ENCODE peak calls at places on chromosome 12, in ten cellular contexts. S is IMR-90; B is mammary epithelial cell; Y is left ventricle myocardium inferior; P is body of pancreas; L is cardiac muscle cell; C is GM23248; D is CD4-positive, CD25-positive, alpha-beta regulatory T cell; X is aorta; J is CD8-positive, alpha-beta memory T cell. K is an unnamed sample. For H3K27me3, the result is how much of the 10 kb centered on the place peaks cover.

GRCh38 chr12:104090685-104091084 is 26.4 kb downstream of the HCFC2 start:
- DNase-seq in S (no peak), B (no peak), Y (no peak), P (no peak), L (no peak), C (peak), D (no peak), X (no peak), J (no peak), K (no peak)

GRCh38 chr12:57012600-57013465 is 3.5 kb downstream of the TAC3 start:
- DNase-seq in S (no peak), B (no peak), Y (no peak), P (no peak), L (no peak), C (no peak), D (no peak), X (no peak), J (no peak), K (no peak)

GRCh38 chr12:31234053-31234835 is 91.7 kb downstream of the SINHCAF start:
- DNase-seq in S (no peak), B (peak), Y (no peak), P (no peak), L (no peak), C (no peak), D (no peak), X (no peak), J (no peak), K (no peak)

GRCh38 chr12:130354407-130354806 is 16.7 kb downstream of the PIWIL1 start:
- DNase-seq in S (no peak), B (no peak), Y (no peak), P (no peak), L (no peak), C (no peak), D (no peak), X (no peak), J (no peak), K (no peak)

GRCh38 chr12:123094349-123095073 is 56.4 kb downstream of the PITPNM2 start:
- DNase-seq in S (peak), B (peak), Y (no peak), P (no peak), L (peak), C (peak), D (no peak), X (peak), J (no peak), K (peak)

GRCh38 chr12:88142610-88142991 is 494 bp downstream of the TMTC3 start:
- DNase-seq in S (no peak), B (peak), Y (peak), P (peak), L (no peak), C (no peak), D (peak), X (peak), J (peak), K (peak)

GRCh38 chr12:105462841-105463240 is 132.3 kb downstream of the C12orf75 start:
- DNase-seq in S (peak), B (peak), Y (no peak), P (no peak), L (no peak), C (peak), D (no peak), X (no peak), J (no peak), K (no peak)

GRCh38 chr12:69415471-69416275 is 54.5 kb upstream of the FRS2 start:
- DNase-seq in S (peak), B (peak), Y (peak), P (peak), L (peak), C (peak), D (no peak), X (peak), J (no peak), K (no peak)

GRCh38 chr12:104742551-104742961 is 215.5 kb downstream of the SLC41A2 start:
- DNase-seq in S (no peak), B (no peak), Y (no peak), P (no peak), L (no peak), C (no peak), D (no peak), X (no peak), J (no peak), K (no peak)

GRCh38 chr12:78062781-78063180 is 232.1 kb downstream of the NAV3 start:
- DNase-seq in S (peak), B (peak), Y (peak), P (no peak), L (peak), C (peak), D (no peak), X (no peak), J (no peak), K (no peak)

GRCh38 chr12:68521321-68521839 is 89.3 kb upstream of the RAP1B start:
- DNase-seq in S (peak), B (peak), Y (no peak), P (no peak), L (peak), C (peak), D (no peak), X (no peak), J (no peak), K (no peak)

GRCh38 chr12:76460807-76461206 is 98.8 kb downstream of the OSBPL8 start:
- DNase-seq in S (no peak), B (no peak), Y (no peak), P (no peak), L (no peak), C (no peak), D (no peak), X (no peak), J (no peak), K (no peak)

GRCh38 chr12:76457818-76458217 is 101.8 kb downstream of the OSBPL8 start:
- DNase-seq in S (no peak), B (no peak), Y (no peak), P (no peak), L (no peak), C (no peak), D (no peak), X (no peak), J (no peak), K (no peak)

GRCh38 chr12:76451528-76451927 is 103.3 kb upstream of the BBS10 start:
- DNase-seq in S (no peak), B (no peak), Y (no peak), P (no peak), L (no peak), C (no peak), D (no peak), X (no peak), J (no peak), K (peak)

GRCh38 chr12:76455582-76456345 is 103.8 kb downstream of the OSBPL8 start:
- DNase-seq in S (peak), B (peak), Y (no peak), P (no peak), L (peak), C (peak), D (peak), X (no peak), J (no peak), K (no peak)

GRCh38 chr12:76457010-76457409 is 102.6 kb downstream of the OSBPL8 start:
- DNase-seq in S (no peak), B (peak), Y (no peak), P (no peak), L (no peak), C (no peak), D (peak), X (no peak), J (no peak), K (no peak)
- H3K27me3 ChIP-seq in S (under half), B (under half), Y (under half), P (under half), L (under half), C (under half), D (under half), X (under half), J (under half), K (under half)

DNA sequence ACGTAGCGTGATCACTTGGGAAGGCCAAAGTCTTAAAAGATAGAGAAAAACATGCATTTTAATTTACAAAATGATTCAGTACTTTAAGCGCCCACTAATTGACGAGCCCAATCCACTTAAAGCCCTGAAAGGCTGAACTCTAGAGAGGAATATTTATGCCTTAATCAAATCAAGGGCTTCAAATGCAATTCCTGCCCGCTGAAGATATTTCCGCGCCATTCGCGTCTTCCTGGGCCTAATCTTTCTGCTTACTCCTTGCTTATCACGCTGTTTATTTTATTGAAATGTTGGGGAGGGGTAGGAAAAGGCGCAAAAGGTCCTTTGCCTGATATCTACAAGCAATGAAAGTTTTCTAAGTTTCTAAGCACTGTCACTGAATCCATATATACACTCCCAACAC is 4.0 kb downstream of the TBX3 start:
- DNase-seq in S (no peak), B (peak), Y (no peak), P (no peak), L (no peak), C (peak), D (no peak), X (no peak), J (no peak), K (no peak)
- H3K4me3 ChIP-seq in S (peak), B (peak), Y (peak), P (no peak), L (peak), C (peak), D (no peak), X (no peak), J (no peak), K (peak)

GRCh38 chr12:114681149-114681849 is 2.7 kb downstream of the TBX3 start:
- DNase-seq in S (peak), B (peak), Y (no peak), P (no peak), L (peak), C (peak), D (no peak), X (no peak), J (no peak), K (no peak)
- H3K27me3 ChIP-seq in S (under half), B (under half), Y (under half), P (under half), L (under half), C (under half), D (under half), X (under half), J (under half), K (under half)

GRCh38 chr12:15699886-15700285 is 89.3 kb downstream of the EPS8 start:
- DNase-seq in S (no peak), B (no peak), Y (no peak), P (no peak), L (no peak), C (no peak), D (no peak), X (no peak), J (no peak), K (no peak)
- H3K4me3 ChIP-seq in S (no peak), B (no peak), Y (no peak), P (no peak), L (no peak), C (peak), D (no peak), X (no peak), J (no peak), K (no peak)

DNA sequence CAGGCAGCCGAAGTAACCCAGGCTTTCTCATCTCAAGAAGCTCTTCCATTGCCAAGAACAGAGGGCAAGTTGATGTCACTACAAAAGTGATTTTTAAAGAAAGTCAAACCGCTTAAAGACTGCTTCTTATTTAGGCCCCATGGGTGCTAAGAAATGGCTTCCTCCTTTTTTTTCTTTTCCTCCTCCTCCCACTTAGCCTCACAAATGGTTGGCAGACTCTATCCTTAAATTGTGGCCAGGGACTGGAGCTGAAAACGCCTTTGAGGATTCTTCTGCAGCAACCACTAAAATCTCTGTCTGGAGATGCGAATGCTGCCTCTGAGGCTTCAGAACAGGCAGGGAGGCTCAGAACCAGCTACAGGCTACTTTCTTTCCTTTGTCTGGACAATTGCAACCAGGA is 50.1 kb downstream of the MAP1LC3B2 start:
- DNase-seq in S (no peak), B (no peak), Y (no peak), P (no peak), L (no peak), C (peak), D (no peak), X (peak), J (no peak), K (no peak)
- H3K27me3 ChIP-seq in S (under half), B (under half), Y (under half), P (under half), L (under half), C (under half), D (under half), X (under half), J (under half), K (under half)

GRCh38 chr12:108702534-108702933 is 28.8 kb downstream of the CORO1C start:
- DNase-seq in S (no peak), B (no peak), Y (no peak), P (no peak), L (no peak), C (no peak), D (no peak), X (no peak), J (no peak), K (no peak)

GRCh38 chr12:108697905-108698304 is 33.4 kb downstream of the CORO1C start:
- DNase-seq in S (no peak), B (no peak), Y (no peak), P (no peak), L (no peak), C (no peak), D (no peak), X (no peak), J (no peak), K (no peak)

GRCh38 chr12:108699955-108700563 is 31.3 kb downstream of the CORO1C start:
- DNase-seq in S (peak), B (no peak), Y (no peak), P (no peak), L (no peak), C (peak), D (no peak), X (no peak), J (no peak), K (no peak)

GRCh38 chr12:108701779-108702435 is 29.4 kb downstream of the CORO1C start:
- DNase-seq in S (peak), B (peak), Y (no peak), P (no peak), L (peak), C (peak), D (no peak), X (no peak), J (no peak), K (no peak)

GRCh38 chr12:108700833-108701450 is 30.4 kb downstream of the CORO1C start:
- DNase-seq in S (no peak), B (peak), Y (no peak), P (no peak), L (no peak), C (peak), D (no peak), X (no peak), J (no peak), K (no peak)
- H3K4me3 ChIP-seq in S (no peak), B (peak), Y (peak), P (no peak), L (no peak), C (peak), D (no peak), X (no peak), J (no peak), K (no peak)

GRCh38 chr12:131621701-131622421 is 89.0 kb upstream of the SFSWAP start:
- DNase-seq in S (no peak), B (no peak), Y (no peak), P (no peak), L (peak), C (no peak), D (no peak), X (no peak), J (no peak), K (no peak)

GRCh38 chr12:131619106-131619642 is 91.7 kb upstream of the SFSWAP start:
- DNase-seq in S (no peak), B (no peak), Y (no peak), P (no peak), L (no peak), C (no peak), D (no peak), X (no peak), J (no peak), K (no peak)

GRCh38 chr12:131619736-131620506 is 91.0 kb upstream of the SFSWAP start:
- DNase-seq in S (no peak), B (no peak), Y (no peak), P (no peak), L (no peak), C (no peak), D (no peak), X (no peak), J (no peak), K (no peak)

GRCh38 chr12:131620946-131621681 is 89.8 kb upstream of the SFSWAP start:
- DNase-seq in S (no peak), B (no peak), Y (no peak), P (no peak), L (no peak), C (no peak), D (no peak), X (no peak), J (no peak), K (no peak)

DNA sequence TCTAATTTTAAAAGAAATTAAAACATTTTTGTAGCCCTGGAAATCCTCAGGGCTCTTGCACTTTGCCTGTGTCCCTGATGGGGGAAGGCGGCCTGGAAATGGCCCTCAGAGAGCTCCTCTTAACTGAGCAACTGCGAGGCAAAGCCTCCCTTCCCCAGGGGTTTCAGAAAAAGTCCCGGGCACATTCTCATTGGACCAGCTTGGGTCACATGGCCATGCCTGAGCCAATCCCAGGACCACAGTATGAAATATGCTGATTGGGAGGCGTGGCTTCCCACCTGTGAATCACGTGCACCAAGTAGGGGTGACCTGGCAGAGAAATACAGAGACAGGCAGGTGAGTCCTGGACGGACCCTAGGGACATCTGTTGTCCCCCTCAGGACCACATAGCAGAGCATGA is 90.4 kb upstream of the SFSWAP start:
- DNase-seq in S (no peak), B (no peak), Y (no peak), P (no peak), L (no peak), C (no peak), D (no peak), X (no peak), J (no peak), K (no peak)
- H3K27me3 ChIP-seq in S (under half), B (under half), Y (half or more), P (under half), L (under half), C (under half), D (under half), X (under half), J (under half), K (under half)

GRCh38 chr12:50927766-50928224 is 24.5 kb upstream of the HIGD1C start:
- DNase-seq in S (no peak), B (no peak), Y (no peak), P (no peak), L (no peak), C (no peak), D (no peak), X (no peak), J (no peak), K (no peak)
- H3K4me3 ChIP-seq in S (no peak), B (no peak), Y (peak), P (peak), L (no peak), C (no peak), D (peak), X (peak), J (no peak), K (peak)

GRCh38 chr12:2792670-2793500 is 1.9 kb upstream of the FKBP4 start:
- DNase-seq in S (no peak), B (no peak), Y (no peak), P (no peak), L (no peak), C (no peak), D (no peak), X (no peak), J (no peak), K (no peak)
- H3K27me3 ChIP-seq in S (under half), B (under half), Y (under half), P (under half), L (under half), C (under half), D (under half), X (under half), J (under half), K (under half)

GRCh38 chr12:52230364-52231281 is 2.4 kb upstream of the KRT7 start:
- DNase-seq in S (peak), B (peak), Y (peak), P (no peak), L (peak), C (peak), D (no peak), X (peak), J (no peak), K (no peak)
- H3K4me3 ChIP-seq in S (no peak), B (no peak), Y (no peak), P (no peak), L (no peak), C (peak), D (no peak), X (no peak), J (no peak), K (no peak)

K was measured in right lobe of liver.